ENCODE peak calls at places on chromosomes 12 and 14, in six cellular contexts. Z is iPS DF 6.9; U is naive thymus-derived CD4-positive, alpha-beta T cell; L is lung; Q is neural progenitor cell; A is IMR-90. S is an unnamed sample.

GRCh38 chr12:74071182-74071581 is 466.5 kb upstream of the ATXN7L3B start:
- DNase-seq in Z (no peak), U (no peak), Q (no peak), L (no peak), A (no peak), S (no peak)

GRCh38 chr12:1935242-1935641 is 16.8 kb upstream of the CACNA2D4 start:
- DNase-seq in U (no peak), L (no peak), Z (no peak), A (no peak), Q (no peak), S (no peak)

GRCh38 chr14:86961106-86961716 is 1031.8 kb downstream of the GALC start:
- DNase-seq in L (no peak), U (no peak), Z (peak; percentile 18), Q (peak; percentile 52), A (peak; percentile 3), S (no peak)

GRCh38 chr12:26648584-26648983 is 184.4 kb downstream of the ITPR2 start:
- DNase-seq in Q (no peak), Z (no peak), L (no peak), A (peak; percentile 95), U (no peak), S (no peak)

GRCh38 chr12:123576611-123577010 is 7.7 kb upstream of the TMED2 start:
- DNase-seq in U (no peak), Q (no peak), A (peak; percentile 44), Z (no peak), L (no peak), S (no peak)

GRCh38 chr12:90682398-90682797 is 272.6 kb downstream of the CCER1 start:
- DNase-seq in U (no peak), L (no peak), A (peak; percentile 78), Q (no peak), Z (no peak), S (no peak)

GRCh38 chr12:45049912-45050318 is 984 bp downstream of the DBX2 start:
- DNase-seq in L (no peak), Z (no peak), A (no peak), Q (peak; percentile 31), U (no peak), S (no peak)

GRCh38 chr12:108482717-108483212 is 32.3 kb upstream of the FICD start:
- DNase-seq in Q (no peak), L (no peak), Z (no peak), A (peak; percentile 6), U (no peak), S (no peak)

GRCh38 chr14:39071096-39071495 is 31.9 kb downstream of the SEC23A start:
- DNase-seq in U (no peak), Q (no peak), L (no peak), A (no peak), Z (no peak), S (no peak)

GRCh38 chr12:42961395-42961794 is 371.8 kb upstream of the PRICKLE1 start:
- DNase-seq in Z (no peak), Q (no peak), L (peak; percentile 51), U (no peak), A (peak; percentile 64), S (no peak)

GRCh38 chr14:74562515-74563232 is 49.4 kb downstream of the LTBP2 start:
- DNase-seq in Q (no peak), L (no peak), Z (no peak), U (no peak), A (peak; percentile 36), S (no peak)

GRCh38 chr12:94207467-94208432 is 59.4 kb downstream of the PLXNC1 start:
- DNase-seq in U (peak; percentile 53), Z (no peak), A (no peak), L (no peak), Q (no peak), S (no peak)

GRCh38 chr12:67797316-67797741 is 148.8 kb downstream of the DYRK2 start:
- DNase-seq in A (peak; percentile 57), U (no peak), Q (no peak), Z (no peak), L (no peak), S (no peak)

GRCh38 chr12:120368789-120369475 is at the start of gene MSI1:
- DNase-seq in Z (no peak), U (no peak), L (no peak), A (no peak), Q (peak; percentile 75), S (no peak)

GRCh38 chr12:26808766-26809460 is 24.1 kb downstream of the ITPR2 start:
- DNase-seq in U (no peak), L (no peak), A (no peak), Q (no peak), Z (no peak), S (no peak)

GRCh38 chr14:91170504-91171121 is 56.7 kb downstream of the DGLUCY start:
- DNase-seq in Z (no peak), U (no peak), L (no peak), A (peak; percentile 25), Q (no peak), S (no peak)

GRCh38 chr12:74108729-74109128 is 428.9 kb upstream of the ATXN7L3B start:
- DNase-seq in L (no peak), Q (no peak), U (no peak), A (no peak), Z (no peak), S (no peak)

GRCh38 chr14:89615421-89615820 is 198.4 kb upstream of the FOXN3 start:
- DNase-seq in L (no peak), Z (no peak), U (no peak), Q (no peak), A (no peak), S (no peak)

GRCh38 chr14:99820702-99821331 is 27.6 kb downstream of the EML1 start:
- DNase-seq in A (no peak), U (no peak), Q (no peak), L (no peak), Z (no peak), S (no peak)

GRCh38 chr12:11702959-11703358 is 53.5 kb downstream of the ETV6 start:
- DNase-seq in A (no peak), Q (no peak), L (no peak), Z (no peak), U (no peak), S (no peak)

GRCh38 chr12:54217774-54218221 is 29.0 kb upstream of the SMUG1 start:
- DNase-seq in Z (no peak), L (no peak), U (no peak), A (no peak), Q (peak; percentile 86), S (no peak)

GRCh38 chr14:70827366-70828151 is 18.2 kb upstream of the MAP3K9 start:
- DNase-seq in U (no peak), L (no peak), Q (no peak), A (no peak), Z (no peak), S (no peak)

GRCh38 chr12:56993346-56993745 is 13.0 kb downstream of the ZBTB39 start:
- DNase-seq in Q (no peak), A (no peak), U (no peak), L (no peak), Z (no peak), S (no peak)

GRCh38 chr12:5546616-5547015 is 114.7 kb downstream of the NTF3 start:
- DNase-seq in U (no peak), A (peak; percentile 29), Z (no peak), L (no peak), Q (no peak), S (no peak)

GRCh38 chr12:65720739-65721138 is 103.5 kb upstream of the HMGA2 start:
- DNase-seq in L (no peak), Q (peak; percentile 25), Z (no peak), A (no peak), U (no peak), S (no peak)

GRCh38 chr14:66105819-66106218 is 380.4 kb upstream of the CCDC196 start:
- DNase-seq in L (no peak), A (no peak), U (no peak), Z (no peak), Q (no peak), S (no peak)

GRCh38 chr12:108505121-108505520 is 10.0 kb upstream of the FICD start:
- DNase-seq in Z (no peak), A (no peak), L (no peak), U (no peak), Q (no peak), S (no peak)

GRCh38 chr12:104669057-104669770 is 212.5 kb downstream of the CHST11 start:
- DNase-seq in U (no peak), A (no peak), L (peak; percentile 56), Z (no peak), Q (peak; percentile 47), S (no peak)

GRCh38 chr12:104670439-104671406 is 214.0 kb downstream of the CHST11 start:
- DNase-seq in A (no peak), Q (no peak), U (no peak), Z (no peak), L (peak; percentile 48), S (no peak)

GRCh38 chr12:104669851-104670337 is 213.1 kb downstream of the CHST11 start:
- DNase-seq in Z (no peak), A (peak; percentile 35), Q (no peak), U (no peak), L (peak; percentile 66), S (peak; percentile 9)

GRCh38 chr12:104667139-104667538 is 210.4 kb downstream of the CHST11 start:
- DNase-seq in Z (no peak), A (peak; percentile 14), Q (no peak), L (peak; percentile 46), U (no peak), S (no peak)

GRCh38 chr12:104668274-104668718 is 211.5 kb downstream of the CHST11 start:
- DNase-seq in A (peak; percentile 62), U (no peak), L (no peak), Q (no peak), Z (no peak), S (no peak)
- H3K27ac ChIP-seq in A (no peak overlapping the region), U (no peak overlapping the region), L (peak overlapping the region; percentile 81), Q (no peak overlapping the region), Z (no peak overlapping the region), S (no peak overlapping the region)

GRCh38 chr14:68940614-68941185 is 38.4 kb downstream of the ACTN1 start:
- DNase-seq in L (no peak), U (no peak), A (no peak), Z (no peak), Q (no peak), S (no peak)
- H3K4me1 ChIP-seq in L (peaks cover 48% of the 10 kb centered on the region), U (no peaks in the 10 kb centered on the region), A (peaks cover 71% of the 10 kb centered on the region), Z (peaks cover 22% of the 10 kb centered on the region), Q (peaks cover 32% of the 10 kb centered on the region), S (no peaks in the 10 kb centered on the region)

GRCh38 chr14:85534914-85535313 is 5.0 kb downstream of the FLRT2 start:
- DNase-seq in U (no peak), A (no peak), Z (no peak), L (no peak), Q (peak; percentile 39), S (no peak)
- H3K4me3 ChIP-seq in U (no peak overlapping the region), A (peak overlapping the region; percentile 67), Z (no peak overlapping the region), L (no peak overlapping the region), Q (peak overlapping the region; percentile 74), S (no peak overlapping the region)

GRCh38 chr14:72780771-72781170 is 113.1 kb downstream of the DPF3 start:
- DNase-seq in Q (no peak), U (no peak), Z (no peak), L (peak; percentile 1), A (peak; percentile 76), S (no peak)

GRCh38 chr14:72783741-72784140 is 110.2 kb downstream of the DPF3 start:
- DNase-seq in A (no peak), Z (no peak), Q (no peak), L (peak; percentile 25), U (no peak), S (no peak)

GRCh38 chr14:72781476-72782181 is 112.3 kb downstream of the DPF3 start:
- DNase-seq in U (no peak), Z (no peak), A (peak; percentile 71), Q (no peak), L (peak; percentile 6), S (no peak)

GRCh38 chr14:72782817-72783216 is 111.1 kb downstream of the DPF3 start:
- DNase-seq in L (peak; percentile 5), Q (no peak), A (no peak), Z (no peak), U (no peak), S (no peak)

GRCh38 chr14:72782182-72782508 is 111.8 kb downstream of the DPF3 start:
- DNase-seq in U (no peak), A (no peak), L (no peak), Z (no peak), Q (no peak), S (no peak)
- H3K27ac ChIP-seq in U (no peak overlapping the region), A (peak overlapping the region; percentile 8), L (no peak overlapping the region), Z (no peak overlapping the region), Q (no peak overlapping the region), S (no peak overlapping the region)

S was measured in effector memory CD4-positive, alpha-beta T cell.